ENCODE peak calls at places on chromosome 17, in four cellular contexts. Z, M, G and L are unnamed samples.

GRCh38 chr17:78668847-78669246 is 91.7 kb upstream of the DNAH17 start:
- DNase-seq in Z (no peak), M (no peak), G (no peak), L (no peak)

GRCh38 chr17:81712468-81713003 is 452 bp downstream of the SLC25A10 start:
- DNase-seq in Z (peak), G (no peak), M (peak), L (peak)

GRCh38 chr17:42189651-42189965 is 4.4 kb upstream of the HCRT start:
- DNase-seq in M (no peak), Z (no peak), G (no peak), L (no peak)

GRCh38 chr17:81334987-81335386 is 39.9 kb upstream of the SLC38A10 start:
- DNase-seq in M (no peak), G (no peak), Z (no peak), L (no peak)

GRCh38 chr17:82496529-82497434 is 22.8 kb upstream of the FOXK2 start:
- DNase-seq in M (peak), Z (peak), G (peak), L (peak)

GRCh38 chr17:82492647-82493516 is 26.6 kb upstream of the FOXK2 start:
- DNase-seq in M (no peak), G (no peak), Z (no peak), L (no peak)

GRCh38 chr17:76119409-76120371 is 16.1 kb upstream of the EXOC7 start:
- DNase-seq in G (no peak), M (no peak), Z (no peak), L (no peak)

GRCh38 chr17:75077490-75078096 is 10.2 kb upstream of the SLC16A5 start:
- DNase-seq in G (peak), Z (peak), M (no peak), L (no peak)

GRCh38 chr17:29390856-29391631 is 881 bp downstream of the TAOK1 start:
- DNase-seq in G (peak), M (peak), Z (no peak), L (no peak)

GRCh38 chr17:82930924-82931695 is 91.3 kb upstream of the ZNF750 start:
- DNase-seq in Z (peak), G (no peak), M (no peak), L (no peak)

GRCh38 chr17:17693955-17694228 is 12.6 kb downstream of the RAI1 start:
- DNase-seq in G (no peak), Z (no peak), M (no peak), L (no peak)

GRCh38 chr17:33028061-33028460 is 36.4 kb downstream of the SPACA3 start:
- DNase-seq in Z (no peak), M (no peak), G (no peak), L (no peak)

GRCh38 chr17:52982331-52982730 is 823.8 kb upstream of the CA10 start:
- DNase-seq in Z (no peak), M (no peak), G (no peak), L (no peak)

GRCh38 chr17:73292031-73292531 is 19.7 kb downstream of the CDC42EP4 start:
- DNase-seq in Z (peak), G (no peak), M (no peak), L (no peak)

GRCh38 chr17:78993241-78993956 is 13.7 kb upstream of the LGALS3BP start:
- DNase-seq in M (peak), G (no peak), Z (peak), L (peak)

GRCh38 chr17:65022751-65023421 is 33.7 kb downstream of the GNA13 start:
- DNase-seq in G (peak), M (peak), Z (no peak), L (no peak)

GRCh38 chr17:81090361-81091133 is 55.6 kb downstream of the BAIAP2 start:
- DNase-seq in Z (peak), G (peak), M (peak), L (no peak)

GRCh38 chr17:80008383-80008840 is 27.3 kb downstream of the TBC1D16 start:
- DNase-seq in Z (peak), M (peak), G (peak), L (peak)

GRCh38 chr17:9032583-9032982 is 11.3 kb downstream of the NTN1 start:
- DNase-seq in G (no peak), M (no peak), Z (no peak), L (no peak)

GRCh38 chr17:77875881-77876509 is 82.5 kb upstream of the TNRC6C start:
- DNase-seq in Z (no peak), G (no peak), M (no peak), L (no peak)

GRCh38 chr17:48225725-48226567 is 118.4 kb downstream of the SNX11 start:
- DNase-seq in Z (no peak), M (no peak), G (no peak), L (no peak)

GRCh38 chr17:27591986-27592385 is 39.0 kb upstream of the LGALS9 start:
- DNase-seq in M (no peak), G (no peak), Z (no peak), L (no peak)

GRCh38 chr17:55320594-55321506 is 56.1 kb downstream of the HLF start:
- DNase-seq in Z (peak), G (no peak), M (no peak), L (no peak)

GRCh38 chr17:83091257-83092141 is 12.1 kb downstream of the METRNL start:
- DNase-seq in M (no peak), G (no peak), Z (peak), L (no peak)

GRCh38 chr17:42518755-42519545 is 17.1 kb upstream of the NAGLU start:
- DNase-seq in M (no peak), Z (peak), G (no peak), L (no peak)

GRCh38 chr17:72095316-72095715 is 25.5 kb upstream of the SOX9 start:
- DNase-seq in Z (no peak), G (no peak), M (no peak), L (no peak)

GRCh38 chr17:281365-281999 is 71.1 kb downstream of the RPH3AL start:
- DNase-seq in Z (no peak), G (no peak), M (no peak), L (no peak)

GRCh38 chr17:80413771-80414507 is 1.0 kb upstream of the ENDOV start:
- DNase-seq in G (no peak), Z (no peak), M (no peak), L (no peak)

GRCh38 chr17:49879505-49879904 is 31.6 kb upstream of the TAC4 start:
- DNase-seq in G (no peak), M (no peak), Z (no peak), L (no peak)